ENCODE peak calls at places on chromosome 9, in four cellular contexts. One of them, this sample, is unnamed.

GRCh38 chr9:93827545-93828330 is 127.4 kb downstream of the BARX1 start:
- DNase-seq in Calu3: peak; percentile 69
- DNase-seq in NCI-H2029 treated with DMSO at 0.1 percent for 48 hours: no peak
- DNase-seq in esophagus muscularis mucosa: peak; percentile 78
- DNase-seq in this sample: peak; percentile 46

GRCh38 chr9:37944671-37945481 is 40.9 kb upstream of the SLC25A51 start:
- DNase-seq in esophagus muscularis mucosa: no peak
- DNase-seq in Calu3: no peak
- DNase-seq in NCI-H2029 treated with DMSO at 0.1 percent for 48 hours: no peak
- DNase-seq in this sample: no peak

GRCh38 chr9:96085536-96086143 is 210.1 kb downstream of the ERCC6L2 start:
- DNase-seq in esophagus muscularis mucosa: no peak
- DNase-seq in NCI-H2029 treated with DMSO at 0.1 percent for 48 hours: no peak
- DNase-seq in Calu3: no peak
- DNase-seq in this sample: no peak

GRCh38 chr9:126822278-126822677 is 17.4 kb downstream of the ZBTB43 start:
- DNase-seq in esophagus muscularis mucosa: no peak
- DNase-seq in NCI-H2029 treated with DMSO at 0.1 percent for 48 hours: no peak
- DNase-seq in Calu3: no peak
- DNase-seq in this sample: no peak

GRCh38 chr9:33923998-33924701 is 107.2 kb downstream of the UBE2R2 start:
- DNase-seq in esophagus muscularis mucosa: no peak
- DNase-seq in NCI-H2029 treated with DMSO at 0.1 percent for 48 hours: no peak
- DNase-seq in Calu3: no peak
- DNase-seq in this sample: no peak

GRCh38 chr9:137445275-137445807 is 4.2 kb upstream of the ENTPD8 start:
- DNase-seq in Calu3: peak; percentile 87
- DNase-seq in esophagus muscularis mucosa: peak; percentile 96
- DNase-seq in NCI-H2029 treated with DMSO at 0.1 percent for 48 hours: peak; percentile 21
- DNase-seq in this sample: peak; percentile 75

GRCh38 chr9:38687389-38687842 is 32.5 kb downstream of the FAM240B start:
- DNase-seq in esophagus muscularis mucosa: no peak
- DNase-seq in Calu3: peak; percentile 46
- DNase-seq in NCI-H2029 treated with DMSO at 0.1 percent for 48 hours: no peak
- DNase-seq in this sample: peak; percentile 34

GRCh38 chr9:78858266-78858665 is 561.3 kb downstream of the PSAT1 start:
- DNase-seq in esophagus muscularis mucosa: no peak
- DNase-seq in Calu3: no peak
- DNase-seq in NCI-H2029 treated with DMSO at 0.1 percent for 48 hours: no peak
- DNase-seq in this sample: no peak

GRCh38 chr9:134881313-134881670 is 682 bp downstream of the FCN2 start:
- DNase-seq in Calu3: no peak
- DNase-seq in NCI-H2029 treated with DMSO at 0.1 percent for 48 hours: no peak
- DNase-seq in esophagus muscularis mucosa: peak; percentile 77
- DNase-seq in this sample: no peak

GRCh38 chr9:113682297-113682771 is 193.8 kb upstream of the ZNF618 start:
- DNase-seq in Calu3: peak; percentile 66
- DNase-seq in esophagus muscularis mucosa: peak; percentile 94
- DNase-seq in NCI-H2029 treated with DMSO at 0.1 percent for 48 hours: peak; percentile 42
- DNase-seq in this sample: peak; percentile 66

GRCh38 chr9:131405429-131405828 is 11.5 kb downstream of the PRRC2B start:
- DNase-seq in esophagus muscularis mucosa: no peak
- DNase-seq in NCI-H2029 treated with DMSO at 0.1 percent for 48 hours: no peak
- DNase-seq in Calu3: no peak
- DNase-seq in this sample: no peak

GRCh38 chr9:92378825-92379535 is 25.4 kb downstream of the OGN start:
- DNase-seq in NCI-H2029 treated with DMSO at 0.1 percent for 48 hours: peak; percentile 59
- DNase-seq in esophagus muscularis mucosa: no peak
- DNase-seq in Calu3: no peak
- DNase-seq in this sample: no peak

GRCh38 chr9:81268048-81268447 is 421.3 kb downstream of the TLE1 start:
- DNase-seq in esophagus muscularis mucosa: no peak
- DNase-seq in Calu3: no peak
- DNase-seq in NCI-H2029 treated with DMSO at 0.1 percent for 48 hours: no peak
- DNase-seq in this sample: no peak

GRCh38 chr9:37390759-37391158 is 31.7 kb upstream of the GRHPR start:
- DNase-seq in Calu3: no peak
- DNase-seq in esophagus muscularis mucosa: no peak
- DNase-seq in NCI-H2029 treated with DMSO at 0.1 percent for 48 hours: no peak
- DNase-seq in this sample: peak; percentile 13

GRCh38 chr9:91161465-91162275 is 200.0 kb downstream of the AUH start:
- DNase-seq in Calu3: no peak
- DNase-seq in esophagus muscularis mucosa: no peak
- DNase-seq in NCI-H2029 treated with DMSO at 0.1 percent for 48 hours: no peak
- DNase-seq in this sample: no peak

GRCh38 chr9:104557179-104557634 is 11.8 kb upstream of the OR13C8 start:
- DNase-seq in Calu3: no peak
- DNase-seq in NCI-H2029 treated with DMSO at 0.1 percent for 48 hours: no peak
- DNase-seq in esophagus muscularis mucosa: no peak
- DNase-seq in this sample: no peak

GRCh38 chr9:2621678-2622360 is at the start of gene VLDLR:
- DNase-seq in NCI-H2029 treated with DMSO at 0.1 percent for 48 hours: no peak
- DNase-seq in Calu3: peak; percentile 23
- DNase-seq in esophagus muscularis mucosa: peak; percentile 90
- DNase-seq in this sample: no peak

GRCh38 chr9:126032135-126032534 is 285.0 kb downstream of the PBX3 start:
- DNase-seq in esophagus muscularis mucosa: no peak
- DNase-seq in Calu3: no peak
- DNase-seq in NCI-H2029 treated with DMSO at 0.1 percent for 48 hours: no peak
- DNase-seq in this sample: no peak

GRCh38 chr9:121667214-121667613 is 15.8 kb downstream of the DAB2IP start:
- DNase-seq in NCI-H2029 treated with DMSO at 0.1 percent for 48 hours: no peak
- DNase-seq in esophagus muscularis mucosa: no peak
- DNase-seq in Calu3: no peak
- DNase-seq in this sample: peak; percentile 35

GRCh38 chr9:20770947-20771346 is 86.9 kb downstream of the FOCAD start:
- DNase-seq in NCI-H2029 treated with DMSO at 0.1 percent for 48 hours: no peak
- DNase-seq in Calu3: no peak
- DNase-seq in esophagus muscularis mucosa: no peak
- DNase-seq in this sample: no peak

GRCh38 chr9:3733039-3733408 is 207.2 kb upstream of the RFX3 start:
- DNase-seq in esophagus muscularis mucosa: no peak
- DNase-seq in NCI-H2029 treated with DMSO at 0.1 percent for 48 hours: no peak
- DNase-seq in Calu3: no peak
- DNase-seq in this sample: no peak